ENCODE peak calls at places on chromosomes 7 and 10, in ten cellular contexts. J is tibial nerve; Y is NCI-H1092 treated with DMSO at 0.1 percent for 48 hours; V is activated effector memory CD4-positive, alpha-beta T cell treated with Interleukin-2 at 50 U/mL for 16 hours; I is Right ventricle myocardium superior; F is NCI-H774; P is naive thymus-derived CD4-positive, alpha-beta T cell; U is HCEC 1CT; S is substantia nigra; X is hypothalamus. N is an unnamed sample.
A peak's percentile ranks its signal among the peaks of the same experiment; 100 is the strongest.

GRCh38 chr10:49448924-49449323 is 53.0 kb upstream of the DRGX start:
- DNase-seq in J (no peak), Y (no peak), V (no peak), I (no peak), F (no peak), P (no peak), U (no peak), S (no peak), X (no peak), N (no peak)

GRCh38 chr7:39616138-39616537 is 7.2 kb upstream of the RALA start:
- DNase-seq in J (no peak), Y (no peak), V (no peak), I (no peak), F (no peak), P (no peak), U (peak; percentile 48), S (no peak), X (no peak), N (no peak)

GRCh38 chr7:152336754-152337368 is 98.9 kb downstream of the KMT2C start:
- DNase-seq in J (no peak), Y (peak; percentile 70), V (no peak), I (no peak), F (peak; percentile 44), P (peak; percentile 13), U (peak; percentile 63), S (no peak), X (no peak), N (peak; percentile 53)

GRCh38 chr10:14009315-14010082 is 321.2 kb downstream of the FRMD4A start:
- DNase-seq in J (no peak), Y (peak; percentile 30), V (peak; percentile 49), I (no peak), F (peak; percentile 15), P (peak; percentile 86), U (peak; percentile 66), S (no peak), X (no peak), N (no peak)

GRCh38 chr10:100775346-100775745 is 30.0 kb downstream of the PAX2 start:
- DNase-seq in J (no peak), Y (no peak), V (no peak), I (peak; percentile 46), F (no peak), P (no peak), U (no peak), S (no peak), X (no peak), N (no peak)

GRCh38 chr7:99029481-99030144 is 114.3 kb downstream of the SMURF1 start:
- DNase-seq in J (no peak), Y (no peak), V (no peak), I (no peak), F (no peak), P (no peak), U (no peak), S (no peak), X (no peak), N (no peak)

GRCh38 chr10:77036993-77037734 is 600.4 kb downstream of the KCNMA1 start:
- DNase-seq in J (no peak), Y (peak; percentile 39), V (no peak), I (no peak), F (no peak), P (no peak), U (no peak), S (no peak), X (no peak), N (peak; percentile 9)

GRCh38 chr7:37986780-37987380 is 66.4 kb downstream of the EPDR1 start:
- DNase-seq in J (no peak), Y (no peak), V (no peak), I (no peak), F (no peak), P (no peak), U (no peak), S (no peak), X (no peak), N (no peak)

N was measured in HepG2.